ENCODE peak calls at places on chromosome 12, in six cellular contexts. One of them, this sample, is unnamed.

GRCh38 chr12:94841171-94841570 is 162.3 kb downstream of the NDUFA12 start:
- DNase-seq in A549: no peak
- DNase-seq in GM12878: no peak
- DNase-seq in HepG2: no peak
- DNase-seq in endothelial cell of umbilical vein: no peak
- DNase-seq in K562: no peak
- DNase-seq in this sample: no peak

GRCh38 chr12:89999699-90000505 is 291.3 kb upstream of the ATP2B1 start:
- DNase-seq in A549: no peak
- DNase-seq in GM12878: no peak
- DNase-seq in HepG2: no peak
- DNase-seq in endothelial cell of umbilical vein: peak
- DNase-seq in K562: no peak
- DNase-seq in this sample: no peak

GRCh38 chr12:102963796-102964195 is 6.3 kb downstream of the ASCL1 start:
- DNase-seq in A549: no peak
- DNase-seq in GM12878: no peak
- DNase-seq in HepG2: no peak
- DNase-seq in endothelial cell of umbilical vein: no peak
- DNase-seq in K562: no peak
- DNase-seq in this sample: no peak

GRCh38 chr12:77993658-77994057 is 163.0 kb downstream of the NAV3 start:
- DNase-seq in A549: no peak
- DNase-seq in GM12878: no peak
- DNase-seq in HepG2: no peak
- DNase-seq in endothelial cell of umbilical vein: no peak
- DNase-seq in K562: no peak
- DNase-seq in this sample: no peak

GRCh38 chr12:51970904-51971646 is 19.6 kb downstream of the ACVR1B start:
- DNase-seq in A549: peak
- DNase-seq in GM12878: peak
- DNase-seq in HepG2: peak
- DNase-seq in endothelial cell of umbilical vein: peak
- DNase-seq in K562: peak
- DNase-seq in this sample: peak

GRCh38 chr12:106767206-106767605 is 7.3 kb upstream of the RIC8B start:
- DNase-seq in A549: no peak
- DNase-seq in GM12878: no peak
- DNase-seq in HepG2: no peak
- DNase-seq in endothelial cell of umbilical vein: no peak
- DNase-seq in K562: no peak
- DNase-seq in this sample: no peak

GRCh38 chr12:75908961-75909699 is 122.4 kb downstream of the PHLDA1 start:
- DNase-seq in A549: no peak
- DNase-seq in GM12878: no peak
- DNase-seq in HepG2: peak
- DNase-seq in endothelial cell of umbilical vein: peak
- DNase-seq in K562: no peak
- DNase-seq in this sample: no peak

GRCh38 chr12:113120670-113121370 is 14.7 kb downstream of the RASAL1 start:
- DNase-seq in A549: no peak
- DNase-seq in GM12878: no peak
- DNase-seq in HepG2: no peak
- DNase-seq in endothelial cell of umbilical vein: no peak
- DNase-seq in K562: no peak
- DNase-seq in this sample: no peak

GRCh38 chr12:104896710-104897109 is 61.4 kb downstream of the SLC41A2 start:
- DNase-seq in A549: no peak
- DNase-seq in GM12878: no peak
- DNase-seq in HepG2: no peak
- DNase-seq in endothelial cell of umbilical vein: no peak
- DNase-seq in K562: no peak
- DNase-seq in this sample: no peak

GRCh38 chr12:31020385-31021166 is 53.1 kb upstream of the DDX11 start:
- DNase-seq in A549: no peak
- DNase-seq in GM12878: no peak
- DNase-seq in HepG2: no peak
- DNase-seq in endothelial cell of umbilical vein: no peak
- DNase-seq in K562: no peak
- DNase-seq in this sample: no peak

GRCh38 chr12:122076743-122077495 is 1.6 kb upstream of the MLXIP start:
- DNase-seq in A549: no peak
- DNase-seq in GM12878: no peak
- DNase-seq in HepG2: peak
- DNase-seq in endothelial cell of umbilical vein: no peak
- DNase-seq in K562: no peak
- DNase-seq in this sample: no peak

GRCh38 chr12:55720894-55721444 is 776 bp downstream of the RDH5 start:
- DNase-seq in A549: peak
- DNase-seq in GM12878: no peak
- DNase-seq in HepG2: peak
- DNase-seq in endothelial cell of umbilical vein: peak
- DNase-seq in K562: no peak
- DNase-seq in this sample: peak

GRCh38 chr12:13126494-13126893 is 23.0 kb upstream of the GSG1 start:
- DNase-seq in A549: no peak
- DNase-seq in GM12878: no peak
- DNase-seq in HepG2: no peak
- DNase-seq in endothelial cell of umbilical vein: no peak
- DNase-seq in K562: no peak
- DNase-seq in this sample: no peak

GRCh38 chr12:107891967-107892366 is 117.5 kb downstream of the ASCL4 start:
- DNase-seq in A549: no peak
- DNase-seq in GM12878: no peak
- DNase-seq in HepG2: no peak
- DNase-seq in endothelial cell of umbilical vein: peak
- DNase-seq in K562: peak
- DNase-seq in this sample: peak

GRCh38 chr12:4822572-4822971 is 87.1 kb upstream of the KCNA1 start:
- DNase-seq in A549: no peak
- DNase-seq in GM12878: no peak
- DNase-seq in HepG2: no peak
- DNase-seq in endothelial cell of umbilical vein: no peak
- DNase-seq in K562: no peak
- DNase-seq in this sample: no peak

GRCh38 chr12:4828176-4828575 is 81.5 kb upstream of the KCNA1 start:
- DNase-seq in A549: no peak
- DNase-seq in GM12878: no peak
- DNase-seq in HepG2: no peak
- DNase-seq in endothelial cell of umbilical vein: no peak
- DNase-seq in K562: no peak
- DNase-seq in this sample: no peak

GRCh38 chr12:4826909-4827308 is 82.8 kb upstream of the KCNA1 start:
- DNase-seq in A549: no peak
- DNase-seq in GM12878: no peak
- DNase-seq in HepG2: no peak
- DNase-seq in endothelial cell of umbilical vein: no peak
- DNase-seq in K562: no peak
- DNase-seq in this sample: no peak

GRCh38 chr12:4824415-4824814 is 85.3 kb upstream of the KCNA1 start:
- DNase-seq in A549: peak
- DNase-seq in GM12878: no peak
- DNase-seq in HepG2: no peak
- DNase-seq in endothelial cell of umbilical vein: peak
- DNase-seq in K562: no peak
- DNase-seq in this sample: no peak

DNA sequence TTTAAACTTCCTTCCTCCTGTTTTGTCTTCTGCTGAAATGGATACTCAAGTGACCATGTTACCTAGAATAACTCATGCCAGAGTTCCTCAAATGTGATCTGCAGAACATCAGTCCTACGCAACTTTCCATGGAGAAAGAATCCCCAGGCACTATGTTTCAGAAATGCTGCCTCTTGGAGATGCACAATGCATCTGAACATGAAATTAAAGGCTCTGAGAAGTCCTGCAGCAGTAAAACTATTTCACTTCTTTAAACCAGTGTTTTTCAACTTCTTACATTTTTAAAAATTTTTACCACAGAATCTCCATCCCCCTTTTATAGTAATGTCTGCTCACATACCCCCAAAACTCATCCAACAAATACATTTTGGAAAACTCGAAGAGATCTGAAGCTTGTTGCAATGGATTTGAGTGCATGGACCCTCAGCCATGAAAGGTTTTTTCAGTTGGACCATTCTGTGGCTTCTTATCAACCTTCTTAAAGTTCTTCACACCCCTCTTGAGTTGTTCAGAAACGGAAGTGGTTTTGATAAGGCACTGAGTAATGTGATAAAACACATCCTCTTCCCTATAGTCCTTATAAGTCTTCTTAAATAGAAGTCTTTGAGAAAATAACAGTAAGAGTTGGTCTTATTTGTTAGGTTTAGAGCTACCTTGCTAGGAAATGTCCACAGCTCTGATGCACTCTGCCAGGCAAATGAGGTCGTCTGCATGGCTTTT is 84.4 kb upstream of the KCNA1 start:
- DNase-seq in A549: no peak
- DNase-seq in GM12878: no peak
- DNase-seq in HepG2: no peak
- DNase-seq in endothelial cell of umbilical vein: no peak
- DNase-seq in K562: no peak
- DNase-seq in this sample: peak
- H3K4me3 ChIP-seq in A549: no peak
- H3K4me3 ChIP-seq in GM12878: no peak
- H3K4me3 ChIP-seq in HepG2: no peak
- H3K4me3 ChIP-seq in endothelial cell of umbilical vein: no peak
- H3K4me3 ChIP-seq in K562: no peak
- H3K4me3 ChIP-seq in this sample: no peak

GRCh38 chr12:123971770-123972447 is 722 bp downstream of the CCDC92 start:
- DNase-seq in A549: peak
- DNase-seq in GM12878: no peak
- DNase-seq in HepG2: peak
- DNase-seq in endothelial cell of umbilical vein: no peak
- DNase-seq in K562: peak
- DNase-seq in this sample: peak

GRCh38 chr12:123971449-123971769 is 1.2 kb downstream of the CCDC92 start:
- DNase-seq in A549: no peak
- DNase-seq in GM12878: no peak
- DNase-seq in HepG2: no peak
- DNase-seq in endothelial cell of umbilical vein: peak
- DNase-seq in K562: no peak
- DNase-seq in this sample: no peak

GRCh38 chr12:123973552-123974341 is 732 bp downstream of the ZNF664 start:
- DNase-seq in A549: peak
- DNase-seq in GM12878: no peak
- DNase-seq in HepG2: peak
- DNase-seq in endothelial cell of umbilical vein: peak
- DNase-seq in K562: no peak
- DNase-seq in this sample: peak

GRCh38 chr12:123976227-123976826 is 3.3 kb downstream of the ZNF664 start:
- DNase-seq in A549: no peak
- DNase-seq in GM12878: no peak
- DNase-seq in HepG2: no peak
- DNase-seq in endothelial cell of umbilical vein: no peak
- DNase-seq in K562: no peak
- DNase-seq in this sample: no peak

GRCh38 chr12:123972448-123973401 is at the start of the genes CCDC92 and ZNF664:
- DNase-seq in A549: peak
- DNase-seq in GM12878: peak
- DNase-seq in HepG2: peak
- DNase-seq in endothelial cell of umbilical vein: peak
- DNase-seq in K562: peak
- DNase-seq in this sample: peak
- TF ChIP-seq MYC in A549: no peak
- TF ChIP-seq MYC in GM12878: no peak
- TF ChIP-seq MYC in HepG2: peak
- TF ChIP-seq MYC in endothelial cell of umbilical vein: no peak
- TF ChIP-seq MYC in K562: peak
- TF ChIP-seq MYC in this sample: peak

GRCh38 chr12:132707241-132707640 is 3.4 kb upstream of the PGAM5 start:
- DNase-seq in A549: no peak
- DNase-seq in GM12878: no peak
- DNase-seq in HepG2: no peak
- DNase-seq in endothelial cell of umbilical vein: no peak
- DNase-seq in K562: no peak
- DNase-seq in this sample: no peak

GRCh38 chr12:132700212-132700913 is 10.3 kb upstream of the PGAM5 start:
- DNase-seq in A549: no peak
- DNase-seq in GM12878: peak
- DNase-seq in HepG2: peak
- DNase-seq in endothelial cell of umbilical vein: peak
- DNase-seq in K562: no peak
- DNase-seq in this sample: no peak

GRCh38 chr12:132698336-132698735 is 10.9 kb downstream of the PXMP2 start:
- DNase-seq in A549: no peak
- DNase-seq in GM12878: no peak
- DNase-seq in HepG2: no peak
- DNase-seq in endothelial cell of umbilical vein: no peak
- DNase-seq in K562: no peak
- DNase-seq in this sample: no peak

GRCh38 chr12:132703611-132704010 is 7.0 kb upstream of the PGAM5 start:
- DNase-seq in A549: no peak
- DNase-seq in GM12878: no peak
- DNase-seq in HepG2: no peak
- DNase-seq in endothelial cell of umbilical vein: no peak
- DNase-seq in K562: no peak
- DNase-seq in this sample: no peak

DNA sequence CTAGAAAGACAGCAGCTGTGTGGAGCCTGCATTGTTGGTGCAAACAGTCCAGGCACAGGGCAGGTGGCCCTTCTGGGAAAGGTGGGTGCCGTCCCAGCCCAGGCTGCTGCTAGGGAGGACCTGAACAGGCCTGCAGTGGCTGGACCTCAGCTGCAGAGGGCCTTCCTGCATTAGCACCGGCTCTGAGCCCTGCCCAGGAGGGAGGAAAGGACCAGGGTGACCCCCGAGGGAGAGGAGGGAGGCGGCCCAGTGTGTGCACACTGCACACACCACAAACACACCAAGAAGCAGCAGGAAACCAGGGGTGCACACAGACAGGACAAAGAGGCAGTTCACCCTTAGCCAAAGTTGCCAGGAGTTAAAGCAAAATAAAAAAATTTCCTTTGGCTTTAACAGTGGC is 8.0 kb upstream of the PGAM5 start:
- DNase-seq in A549: no peak
- DNase-seq in GM12878: no peak
- DNase-seq in HepG2: no peak
- DNase-seq in endothelial cell of umbilical vein: no peak
- DNase-seq in K562: no peak
- DNase-seq in this sample: peak
- H3K4me3 ChIP-seq in A549: no peak
- H3K4me3 ChIP-seq in GM12878: no peak
- H3K4me3 ChIP-seq in HepG2: no peak
- H3K4me3 ChIP-seq in endothelial cell of umbilical vein: no peak
- H3K4me3 ChIP-seq in K562: no peak
- H3K4me3 ChIP-seq in this sample: no peak

GRCh38 chr12:128790221-128790620 is 33.5 kb downstream of the SLC15A4 start:
- DNase-seq in A549: no peak
- DNase-seq in GM12878: no peak
- DNase-seq in HepG2: no peak
- DNase-seq in endothelial cell of umbilical vein: no peak
- DNase-seq in K562: no peak
- DNase-seq in this sample: no peak
- TF ChIP-seq MYC in A549: no peak
- TF ChIP-seq MYC in GM12878: no peak
- TF ChIP-seq MYC in HepG2: no peak
- TF ChIP-seq MYC in endothelial cell of umbilical vein: no peak
- TF ChIP-seq MYC in K562: no peak
- TF ChIP-seq MYC in this sample: no peak

GRCh38 chr12:47775100-47775911 is 2.3 kb downstream of the SLC48A1 start:
- DNase-seq in A549: no peak
- DNase-seq in GM12878: no peak
- DNase-seq in HepG2: no peak
- DNase-seq in endothelial cell of umbilical vein: no peak
- DNase-seq in K562: peak
- DNase-seq in this sample: peak
- H3K4me3 ChIP-seq in A549: peak
- H3K4me3 ChIP-seq in GM12878: no peak
- H3K4me3 ChIP-seq in HepG2: no peak
- H3K4me3 ChIP-seq in endothelial cell of umbilical vein: no peak
- H3K4me3 ChIP-seq in K562: peak
- H3K4me3 ChIP-seq in this sample: peak

GRCh38 chr12:65525501-65526141 is 247.1 kb downstream of the MSRB3 start:
- DNase-seq in A549: no peak
- DNase-seq in GM12878: no peak
- DNase-seq in HepG2: no peak
- DNase-seq in endothelial cell of umbilical vein: no peak
- DNase-seq in K562: no peak
- DNase-seq in this sample: no peak
- TF ChIP-seq MYC in A549: no peak
- TF ChIP-seq MYC in GM12878: no peak
- TF ChIP-seq MYC in HepG2: no peak
- TF ChIP-seq MYC in endothelial cell of umbilical vein: no peak
- TF ChIP-seq MYC in K562: no peak
- TF ChIP-seq MYC in this sample: no peak